ENCODE peak calls at places on chromosomes 11 and 22, in six cellular contexts. E, Z, Q, N, B and F are unnamed samples.

GRCh38 chr22:26393929-26394328 is 35.1 kb upstream of the ASPHD2 start:
- DNase-seq in B (no peak), N (no peak), Q (no peak), E (no peak), Z (no peak), F (no peak)

GRCh38 chr22:40498454-40499186 is 128.2 kb downstream of the SGSM3 start:
- DNase-seq in Q (no peak), N (no peak), B (no peak), E (peak; percentile 96), Z (no peak), F (no peak)

GRCh38 chr11:125464671-125465070 is 31.4 kb downstream of the FEZ1 start:
- DNase-seq in Q (no peak), Z (no peak), B (no peak), E (no peak), N (no peak), F (no peak)

GRCh38 chr11:1109101-1109917 is 34.6 kb downstream of the MUC2 start:
- DNase-seq in Z (no peak), E (no peak), B (no peak), Q (no peak), N (peak; percentile 64), F (peak; percentile 53)

GRCh38 chr22:41966607-41967240 is 2.5 kb upstream of the SEPTIN3 start:
- DNase-seq in Q (peak; percentile 28), Z (no peak), B (no peak), E (peak; percentile 95), N (no peak), F (no peak)

GRCh38 chr11:126495806-126496205 is 140.3 kb downstream of the ST3GAL4 start:
- DNase-seq in Z (no peak), B (no peak), N (peak; percentile 51), Q (no peak), E (no peak), F (peak; percentile 24)

GRCh38 chr11:863389-864117 is 20.9 kb downstream of the TSPAN4 start:
- DNase-seq in Z (no peak), Q (no peak), N (no peak), E (no peak), B (no peak), F (no peak)

GRCh38 chr22:32202539-32203180 is 2.2 kb downstream of the RFPL2 start:
- DNase-seq in N (no peak), Q (peak; percentile 53), E (peak; percentile 34), B (no peak), Z (no peak), F (no peak)

GRCh38 chr11:55726715-55727324 is 46.4 kb upstream of the OR5D13 start:
- DNase-seq in N (no peak), B (no peak), Q (no peak), E (no peak), Z (no peak), F (no peak)

GRCh38 chr11:131674051-131674755 is 303.8 kb downstream of the NTM start:
- DNase-seq in N (no peak), B (peak; percentile 62), E (peak; percentile 84), Q (peak; percentile 48), Z (no peak), F (peak; percentile 92)

GRCh38 chr22:29873943-29874342 is 9.0 kb upstream of the MTMR3 start:
- DNase-seq in N (no peak), B (no peak), Q (no peak), E (no peak), Z (no peak), F (no peak)

GRCh38 chr11:64502634-64503033 is 88.4 kb upstream of the SLC22A12 start:
- DNase-seq in N (no peak), E (no peak), B (no peak), Q (no peak), Z (no peak), F (no peak)

GRCh38 chr11:130434521-130435223 is 6.3 kb upstream of the ADAMTS8 start:
- DNase-seq in Z (no peak), Q (peak; percentile 75), B (peak; percentile 67), N (peak; percentile 87), E (peak; percentile 70), F (peak; percentile 88)

GRCh38 chr11:61959678-61960077 is 7.8 kb downstream of the FTH1 start:
- DNase-seq in Z (no peak), B (no peak), E (no peak), N (peak; percentile 71), Q (no peak), F (peak; percentile 64)

GRCh38 chr11:7655253-7656217 is 17.8 kb downstream of the CYB5R2 start:
- DNase-seq in Q (no peak), Z (no peak), N (no peak), B (no peak), E (no peak), F (no peak)

GRCh38 chr11:60363542-60364525 is 14.5 kb upstream of the MS4A7 start:
- DNase-seq in B (peak; percentile 5), Q (peak; percentile 56), E (peak; percentile 34), Z (peak; percentile 6), N (no peak), F (no peak)